ENCODE peak calls at places on chromosomes 7 and 10, in five cellular contexts. B, Z, U, N and E are unnamed samples.

GRCh38 chr7:2059964-2060700 is 172.6 kb downstream of the MAD1L1 start:
- DNase-seq in Z (no peak), U (no peak), N (no peak), B (no peak), E (no peak)

GRCh38 chr10:3236644-3237043 is 64.1 kb upstream of the PITRM1 start:
- DNase-seq in Z (no peak), N (no peak), U (no peak), B (no peak), E (no peak)

GRCh38 chr10:62399211-62399610 is 25.0 kb downstream of the ZNF365 start:
- DNase-seq in B (peak), N (no peak), U (no peak), Z (no peak), E (no peak)

GRCh38 chr10:61486738-61487396 is 33.7 kb upstream of the TMEM26 start:
- DNase-seq in N (no peak), U (no peak), B (peak), Z (no peak), E (no peak)

GRCh38 chr10:62554632-62555199 is 180.5 kb downstream of the ZNF365 start:
- DNase-seq in Z (peak), B (peak), U (peak), N (no peak), E (no peak)

GRCh38 chr10:76202777-76203176 is 771.4 kb downstream of the LRMDA start:
- DNase-seq in B (peak), U (no peak), Z (peak), N (no peak), E (no peak)

GRCh38 chr7:30411897-30412296 is 66.7 kb downstream of the NOD1 start:
- DNase-seq in Z (no peak), B (no peak), N (no peak), U (no peak), E (no peak)

GRCh38 chr7:54783952-54784351 is 24.9 kb upstream of the SEC61G start:
- DNase-seq in U (no peak), N (no peak), B (no peak), Z (no peak), E (no peak)

GRCh38 chr7:1321411-1322239 is 89.0 kb downstream of the UNCX start:
- DNase-seq in B (no peak), N (no peak), U (no peak), Z (no peak), E (no peak)

GRCh38 chr7:151748733-151749132 is 128.2 kb downstream of the PRKAG2 start:
- DNase-seq in B (no peak), U (no peak), N (no peak), Z (no peak), E (no peak)

GRCh38 chr7:43274752-43275151 is 162.3 kb downstream of the HECW1 start:
- DNase-seq in U (no peak), N (no peak), Z (no peak), B (no peak), E (no peak)

GRCh38 chr7:99419323-99420021 is 10.7 kb downstream of the BUD31 start:
- DNase-seq in Z (no peak), U (no peak), N (no peak), B (no peak), E (no peak)

GRCh38 chr7:19538036-19538435 is 170.8 kb downstream of the POLR1F start:
- DNase-seq in B (peak), N (no peak), Z (no peak), U (no peak), E (no peak)

GRCh38 chr10:18472977-18473376 is 178.4 kb downstream of the NSUN6 start:
- DNase-seq in Z (no peak), U (no peak), N (no peak), B (no peak), E (no peak)

GRCh38 chr7:2993396-2993795 is 50.3 kb downstream of the CARD11 start:
- DNase-seq in N (no peak), B (no peak), Z (no peak), U (no peak), E (no peak)

GRCh38 chr10:133139561-133140065 is 20.4 kb upstream of the KNDC1 start:
- DNase-seq in U (no peak), Z (no peak), B (no peak), N (no peak), E (no peak)

GRCh38 chr7:70361821-70362220 is 763.5 kb downstream of the AUTS2 start:
- DNase-seq in N (no peak), Z (no peak), B (no peak), U (no peak), E (no peak)

GRCh38 chr7:108406474-108406873 is 49.8 kb downstream of the NRCAM start:
- DNase-seq in N (no peak), Z (no peak), B (peak), U (no peak), E (no peak)

GRCh38 chr10:51423121-51423452 is 276.3 kb downstream of the CSTF2T start:
- DNase-seq in U (no peak), Z (no peak), B (no peak), N (no peak), E (no peak)

GRCh38 chr7:50953820-50954219 is 171.1 kb upstream of the GRB10 start:
- DNase-seq in U (no peak), N (no peak), B (peak), Z (no peak), E (no peak)

GRCh38 chr7:71372991-71373390 is 241.0 kb downstream of the GALNT17 start:
- DNase-seq in N (no peak), B (no peak), U (no peak), Z (no peak), E (no peak)

GRCh38 chr10:93687737-93688136 is 14.7 kb downstream of the FRA10AC1 start:
- DNase-seq in U (no peak), Z (no peak), B (no peak), N (no peak), E (no peak)

GRCh38 chr7:90709501-90710465 is 113.7 kb downstream of the CDK14 start:
- DNase-seq in B (peak), Z (no peak), U (no peak), N (peak), E (no peak)